ENCODE peak calls at places on chromosomes 13 and 19, in eight cellular contexts. One of them, this sample, is unnamed.

GRCh38 chr19:31838163-31838798 is 489.0 kb upstream of the TSHZ3 start:
- DNase-seq in endothelial cell: no peak
- DNase-seq in kidney epithelial cell: no peak
- DNase-seq in CD8-positive, alpha-beta T cell: no peak
- DNase-seq in astrocyte of the cerebellum: peak
- DNase-seq in AG09319: no peak
- DNase-seq in mammary epithelial cell: no peak
- DNase-seq in pancreas: no peak
- DNase-seq in this sample: no peak

GRCh38 chr13:61994174-61994573 is 578.5 kb upstream of the PCDH20 start:
- DNase-seq in endothelial cell: no peak
- DNase-seq in kidney epithelial cell: no peak
- DNase-seq in CD8-positive, alpha-beta T cell: no peak
- DNase-seq in astrocyte of the cerebellum: no peak
- DNase-seq in AG09319: no peak
- DNase-seq in mammary epithelial cell: no peak
- DNase-seq in pancreas: no peak
- DNase-seq in this sample: no peak

GRCh38 chr13:32647926-32648325 is 61.7 kb downstream of the PDS5B start:
- DNase-seq in endothelial cell: no peak
- DNase-seq in kidney epithelial cell: no peak
- DNase-seq in CD8-positive, alpha-beta T cell: no peak
- DNase-seq in astrocyte of the cerebellum: no peak
- DNase-seq in AG09319: no peak
- DNase-seq in mammary epithelial cell: no peak
- DNase-seq in pancreas: no peak
- DNase-seq in this sample: no peak

GRCh38 chr13:98528663-98529064 is 48.2 kb downstream of the STK24 start:
- DNase-seq in endothelial cell: no peak
- DNase-seq in kidney epithelial cell: no peak
- DNase-seq in CD8-positive, alpha-beta T cell: no peak
- DNase-seq in astrocyte of the cerebellum: peak
- DNase-seq in AG09319: no peak
- DNase-seq in mammary epithelial cell: no peak
- DNase-seq in pancreas: no peak
- DNase-seq in this sample: no peak

GRCh38 chr19:42092350-42092749 is 16.4 kb downstream of the ZNF574 start:
- DNase-seq in endothelial cell: peak
- DNase-seq in kidney epithelial cell: no peak
- DNase-seq in CD8-positive, alpha-beta T cell: no peak
- DNase-seq in astrocyte of the cerebellum: no peak
- DNase-seq in AG09319: no peak
- DNase-seq in mammary epithelial cell: peak
- DNase-seq in pancreas: no peak
- DNase-seq in this sample: no peak

GRCh38 chr19:53492153-53492552 is 24.6 kb downstream of the ZNF813 start:
- DNase-seq in endothelial cell: no peak
- DNase-seq in kidney epithelial cell: no peak
- DNase-seq in CD8-positive, alpha-beta T cell: no peak
- DNase-seq in astrocyte of the cerebellum: no peak
- DNase-seq in AG09319: no peak
- DNase-seq in mammary epithelial cell: no peak
- DNase-seq in pancreas: no peak
- DNase-seq in this sample: no peak

GRCh38 chr13:108342369-108343289 is 73.1 kb downstream of the TNFSF13B start:
- DNase-seq in endothelial cell: no peak
- DNase-seq in kidney epithelial cell: no peak
- DNase-seq in CD8-positive, alpha-beta T cell: no peak
- DNase-seq in astrocyte of the cerebellum: peak
- DNase-seq in AG09319: no peak
- DNase-seq in mammary epithelial cell: peak
- DNase-seq in pancreas: no peak
- DNase-seq in this sample: no peak

GRCh38 chr13:104491951-104492350 is 1425.7 kb upstream of the SLC10A2 start:
- DNase-seq in endothelial cell: no peak
- DNase-seq in kidney epithelial cell: no peak
- DNase-seq in CD8-positive, alpha-beta T cell: no peak
- DNase-seq in astrocyte of the cerebellum: no peak
- DNase-seq in AG09319: no peak
- DNase-seq in mammary epithelial cell: no peak
- DNase-seq in pancreas: no peak
- DNase-seq in this sample: no peak

GRCh38 chr19:28640506-28640905 is 572.4 kb downstream of the UQCRFS1 start:
- DNase-seq in endothelial cell: no peak
- DNase-seq in kidney epithelial cell: no peak
- DNase-seq in CD8-positive, alpha-beta T cell: no peak
- DNase-seq in astrocyte of the cerebellum: no peak
- DNase-seq in AG09319: no peak
- DNase-seq in mammary epithelial cell: no peak
- DNase-seq in pancreas: no peak
- DNase-seq in this sample: no peak

GRCh38 chr19:48616491-48617056 is 1.7 kb upstream of the FAM83E start:
- DNase-seq in endothelial cell: no peak
- DNase-seq in kidney epithelial cell: no peak
- DNase-seq in CD8-positive, alpha-beta T cell: no peak
- DNase-seq in astrocyte of the cerebellum: no peak
- DNase-seq in AG09319: no peak
- DNase-seq in mammary epithelial cell: no peak
- DNase-seq in pancreas: no peak
- DNase-seq in this sample: no peak

GRCh38 chr13:44800626-44801025 is 188.6 kb downstream of the NUFIP1 start:
- DNase-seq in endothelial cell: no peak
- DNase-seq in kidney epithelial cell: no peak
- DNase-seq in CD8-positive, alpha-beta T cell: no peak
- DNase-seq in astrocyte of the cerebellum: no peak
- DNase-seq in AG09319: no peak
- DNase-seq in mammary epithelial cell: no peak
- DNase-seq in pancreas: no peak
- DNase-seq in this sample: no peak

GRCh38 chr13:44792096-44792495 is 197.2 kb downstream of the NUFIP1 start:
- DNase-seq in endothelial cell: no peak
- DNase-seq in kidney epithelial cell: no peak
- DNase-seq in CD8-positive, alpha-beta T cell: no peak
- DNase-seq in astrocyte of the cerebellum: no peak
- DNase-seq in AG09319: no peak
- DNase-seq in mammary epithelial cell: no peak
- DNase-seq in pancreas: no peak
- DNase-seq in this sample: no peak

GRCh38 chr13:44795176-44795575 is 194.1 kb downstream of the NUFIP1 start:
- DNase-seq in endothelial cell: no peak
- DNase-seq in kidney epithelial cell: no peak
- DNase-seq in CD8-positive, alpha-beta T cell: no peak
- DNase-seq in astrocyte of the cerebellum: no peak
- DNase-seq in AG09319: no peak
- DNase-seq in mammary epithelial cell: no peak
- DNase-seq in pancreas: no peak
- DNase-seq in this sample: no peak

GRCh38 chr13:44797685-44798084 is 191.6 kb downstream of the NUFIP1 start:
- DNase-seq in endothelial cell: no peak
- DNase-seq in kidney epithelial cell: no peak
- DNase-seq in CD8-positive, alpha-beta T cell: no peak
- DNase-seq in astrocyte of the cerebellum: no peak
- DNase-seq in AG09319: no peak
- DNase-seq in mammary epithelial cell: no peak
- DNase-seq in pancreas: no peak
- DNase-seq in this sample: no peak

DNA sequence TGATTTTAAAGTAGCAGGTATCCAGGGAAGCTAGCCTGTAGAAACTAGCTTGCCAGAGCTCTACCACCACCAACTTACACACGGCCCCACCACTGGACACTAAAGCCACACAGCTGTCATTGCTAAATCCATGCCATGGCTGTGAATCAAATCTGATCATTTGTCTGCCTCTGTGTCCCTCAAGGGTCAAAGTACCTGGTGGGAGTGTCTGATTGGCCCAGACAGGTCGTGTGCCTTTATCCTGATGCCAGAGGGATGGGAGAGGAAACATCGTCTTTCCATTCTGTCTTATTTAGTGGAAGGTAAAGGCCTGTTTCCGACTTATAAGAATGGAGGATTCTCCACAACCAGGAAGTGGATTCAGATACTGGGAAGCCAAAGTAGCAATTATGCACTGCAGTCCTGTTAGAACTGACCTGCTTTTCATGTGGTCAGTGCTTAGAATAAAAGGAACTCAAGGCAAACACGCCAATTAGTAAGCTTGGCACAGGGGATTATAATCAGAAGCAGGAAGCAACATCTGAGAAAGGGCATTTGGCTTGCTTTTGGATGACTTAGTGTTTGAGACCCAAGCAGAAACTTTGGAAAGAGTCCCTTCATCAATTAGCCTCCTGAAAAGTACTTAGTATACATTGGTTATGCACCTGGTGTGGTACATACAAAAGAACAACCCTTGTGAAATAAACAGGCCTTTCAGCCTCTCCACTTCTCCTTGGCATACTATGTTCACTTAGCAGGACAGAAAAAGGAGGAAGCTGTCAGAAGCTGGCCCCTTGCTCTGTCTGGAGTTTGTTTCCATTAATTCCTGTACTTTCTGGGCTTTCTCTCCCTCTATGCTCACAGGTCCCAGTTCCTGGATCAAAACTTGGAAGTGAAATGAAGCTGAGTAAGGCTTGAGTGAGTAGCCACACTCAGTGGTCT is 192.4 kb downstream of the NUFIP1 start:
- DNase-seq in endothelial cell: no peak
- DNase-seq in kidney epithelial cell: no peak
- DNase-seq in CD8-positive, alpha-beta T cell: no peak
- DNase-seq in astrocyte of the cerebellum: no peak
- DNase-seq in AG09319: no peak
- DNase-seq in mammary epithelial cell: no peak
- DNase-seq in pancreas: no peak
- DNase-seq in this sample: no peak
- TF ChIP-seq CTCF in endothelial cell: no peak
- TF ChIP-seq CTCF in kidney epithelial cell: no peak
- TF ChIP-seq CTCF in CD8-positive, alpha-beta T cell: no peak
- TF ChIP-seq CTCF in astrocyte of the cerebellum: no peak
- TF ChIP-seq CTCF in AG09319: no peak
- TF ChIP-seq CTCF in mammary epithelial cell: no peak
- TF ChIP-seq CTCF in pancreas: no peak
- TF ChIP-seq CTCF in this sample: no peak

DNA sequence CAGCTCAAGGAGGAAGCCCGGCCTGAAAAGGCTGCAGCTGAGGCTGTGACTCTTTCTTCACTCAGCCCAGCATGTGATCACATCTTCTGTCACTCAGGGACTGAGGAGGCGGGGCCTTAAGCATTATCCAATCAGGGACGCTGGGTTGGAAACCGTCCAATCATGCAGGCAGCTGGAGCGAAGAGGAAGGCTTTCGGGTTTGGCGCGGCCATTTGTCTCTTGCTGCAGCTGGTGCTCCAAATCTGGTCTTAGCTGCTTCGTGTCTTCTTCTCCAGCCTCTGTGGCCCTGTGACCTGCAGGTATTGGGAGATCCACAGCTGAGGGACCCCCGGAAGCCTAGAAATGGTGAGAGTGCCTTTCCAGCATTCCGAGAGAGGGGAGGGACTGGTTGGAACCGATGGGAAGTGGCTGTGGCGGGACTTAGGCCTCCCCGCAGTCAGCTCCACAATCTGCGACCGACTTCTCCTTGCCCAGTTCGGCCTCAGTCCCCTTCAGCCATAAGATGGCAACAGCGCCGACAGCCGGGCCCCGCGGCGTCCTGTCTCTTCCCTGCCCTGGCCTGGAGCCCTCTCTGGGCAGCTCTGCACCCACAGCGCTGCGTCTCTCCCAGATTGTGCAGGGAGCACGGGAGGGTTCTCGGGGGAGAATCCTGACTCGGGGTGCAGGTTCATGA is at the start of gene ZNF90:
- DNase-seq in endothelial cell: peak
- DNase-seq in kidney epithelial cell: peak
- DNase-seq in CD8-positive, alpha-beta T cell: peak
- DNase-seq in astrocyte of the cerebellum: peak
- DNase-seq in AG09319: peak
- DNase-seq in mammary epithelial cell: peak
- DNase-seq in pancreas: peak
- DNase-seq in this sample: peak
- TF ChIP-seq CTCF in endothelial cell: no peak
- TF ChIP-seq CTCF in kidney epithelial cell: peak
- TF ChIP-seq CTCF in CD8-positive, alpha-beta T cell: no peak
- TF ChIP-seq CTCF in astrocyte of the cerebellum: no peak
- TF ChIP-seq CTCF in AG09319: peak
- TF ChIP-seq CTCF in mammary epithelial cell: no peak
- TF ChIP-seq CTCF in pancreas: no peak
- TF ChIP-seq CTCF in this sample: no peak

DNA sequence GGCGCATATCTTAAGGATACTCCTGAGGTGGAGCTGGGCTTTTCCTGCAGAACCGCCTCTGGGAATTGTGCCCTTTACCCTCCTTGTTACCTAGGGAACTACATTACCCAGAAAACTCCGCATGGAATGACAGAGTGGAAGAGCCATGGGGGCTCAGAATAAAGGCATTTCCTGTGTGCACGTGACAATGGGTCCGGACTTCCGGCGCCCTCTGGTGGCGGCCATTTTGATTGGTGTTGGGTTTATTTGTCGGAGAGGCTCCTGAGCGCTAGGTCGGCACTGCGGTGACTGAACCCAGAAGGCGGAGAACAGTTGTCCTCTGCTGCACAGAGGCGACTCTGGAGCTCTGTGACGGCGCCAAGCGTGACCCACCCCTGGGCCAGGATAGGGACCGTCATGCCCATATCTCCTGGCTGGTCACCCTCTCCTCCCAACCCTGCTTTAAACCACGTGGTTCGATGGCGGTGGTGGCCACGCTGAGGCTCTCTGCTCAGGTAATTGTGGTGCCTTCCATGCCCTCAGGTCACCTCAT is at the start of gene ZNF587B:
- DNase-seq in endothelial cell: peak
- DNase-seq in kidney epithelial cell: no peak
- DNase-seq in CD8-positive, alpha-beta T cell: no peak
- DNase-seq in astrocyte of the cerebellum: peak
- DNase-seq in AG09319: no peak
- DNase-seq in mammary epithelial cell: peak
- DNase-seq in pancreas: peak
- DNase-seq in this sample: peak
- TF ChIP-seq CTCF in endothelial cell: peak
- TF ChIP-seq CTCF in kidney epithelial cell: peak
- TF ChIP-seq CTCF in CD8-positive, alpha-beta T cell: peak
- TF ChIP-seq CTCF in astrocyte of the cerebellum: peak
- TF ChIP-seq CTCF in AG09319: peak
- TF ChIP-seq CTCF in mammary epithelial cell: peak
- TF ChIP-seq CTCF in pancreas: peak
- TF ChIP-seq CTCF in this sample: peak

DNA sequence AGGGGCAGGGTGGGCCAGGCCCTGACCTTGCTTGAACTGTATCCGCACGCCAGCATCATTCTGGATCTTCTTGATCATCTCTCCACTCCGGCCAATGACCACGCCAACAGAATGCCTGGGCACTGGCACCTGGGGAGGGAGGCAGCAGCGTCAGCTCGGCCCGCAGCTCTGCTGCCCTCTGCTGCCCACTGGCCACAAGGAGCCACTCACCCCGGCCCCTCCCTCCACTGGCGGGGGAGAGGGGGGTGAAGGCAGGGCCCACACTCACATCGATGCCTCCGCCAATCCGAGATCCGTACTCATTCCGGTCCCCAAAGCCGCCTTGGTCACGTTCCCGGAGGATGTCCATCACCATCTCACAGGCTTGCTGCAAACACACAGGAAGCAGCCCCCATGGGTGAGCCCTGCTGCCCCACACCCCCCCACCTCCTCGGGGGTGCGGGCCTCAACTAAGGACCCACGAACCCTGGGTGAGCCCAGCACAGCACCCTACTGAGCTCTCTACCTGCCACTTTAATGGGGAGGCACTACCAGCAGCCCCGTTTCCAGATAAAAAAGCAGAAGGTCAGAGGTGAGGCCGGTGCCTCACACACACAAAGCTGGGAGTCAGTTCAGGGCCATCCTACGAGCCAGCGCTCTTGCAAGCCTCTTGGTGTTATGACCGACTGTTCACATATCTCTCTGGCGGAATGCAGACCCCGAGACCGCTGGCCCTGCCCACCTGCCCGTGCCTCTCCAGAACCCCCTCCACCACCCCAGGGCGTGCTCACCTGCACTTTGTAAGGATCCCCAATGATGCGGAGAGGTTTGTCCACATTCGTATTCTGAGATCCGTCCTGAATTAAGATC is 6.7 kb downstream of the KHSRP start:
- DNase-seq in endothelial cell: peak
- DNase-seq in kidney epithelial cell: no peak
- DNase-seq in CD8-positive, alpha-beta T cell: no peak
- DNase-seq in astrocyte of the cerebellum: no peak
- DNase-seq in AG09319: no peak
- DNase-seq in mammary epithelial cell: no peak
- DNase-seq in pancreas: peak
- DNase-seq in this sample: no peak
- TF ChIP-seq CTCF in endothelial cell: no peak
- TF ChIP-seq CTCF in kidney epithelial cell: peak
- TF ChIP-seq CTCF in CD8-positive, alpha-beta T cell: no peak
- TF ChIP-seq CTCF in astrocyte of the cerebellum: peak
- TF ChIP-seq CTCF in AG09319: peak
- TF ChIP-seq CTCF in mammary epithelial cell: peak
- TF ChIP-seq CTCF in pancreas: no peak
- TF ChIP-seq CTCF in this sample: peak

This sample was measured in osteocyte.